ENCODE peak calls at places on chromosomes 1 and 21, in nine cellular contexts. Y is bronchial epithelial cell, W is IMR-90, X is mucosa of descending colon, B is adrenal gland, G is cardiac fibroblast, E is epithelial cell of esophagus, M is Panc1, V is choroid plexus epithelial cell. I is an unnamed sample.

GRCh38 chr1:157595356-157595755 is 2.5 kb downstream of the FCRL4 start:
- DNase-seq in Y (no peak), W (no peak), X (no peak), B (no peak), G (no peak), E (no peak), M (no peak), V (no peak), I (no peak)

GRCh38 chr1:21317035-21317689 is 26.9 kb upstream of the ECE1 start:
- DNase-seq in Y (no peak), W (peak; percentile 90), X (peak; percentile 79), B (peak; percentile 96), G (peak; percentile 84), E (no peak), M (no peak), V (peak; percentile 70), I (no peak)

GRCh38 chr1:32962248-32962896 is 2.2 kb downstream of the RNF19B start:
- DNase-seq in Y (no peak), W (peak; percentile 26), X (no peak), B (no peak), G (no peak), E (no peak), M (no peak), V (peak; percentile 45), I (no peak)

GRCh38 chr1:40258445-40258769 is 371 bp downstream of the ZMPSTE24 start:
- DNase-seq in Y (peak; percentile 17), W (peak; percentile 23), X (no peak), B (no peak), G (no peak), E (peak; percentile 24), M (no peak), V (peak; percentile 30), I (no peak)

GRCh38 chr1:35202048-35202719 is 9.2 kb upstream of the SFPQ start:
- DNase-seq in Y (peak; percentile 80), W (peak; percentile 82), X (no peak), B (peak; percentile 82), G (peak; percentile 90), E (peak; percentile 82), M (peak; percentile 78), V (peak; percentile 92), I (peak; percentile 79)

GRCh38 chr1:7703321-7704213 is 67.5 kb upstream of the VAMP3 start:
- DNase-seq in Y (no peak), W (no peak), X (no peak), B (no peak), G (no peak), E (no peak), M (no peak), V (no peak), I (no peak)

GRCh38 chr1:162087574-162087973 is 18.1 kb downstream of the NOS1AP start:
- DNase-seq in Y (no peak), W (no peak), X (no peak), B (no peak), G (no peak), E (no peak), M (no peak), V (no peak), I (no peak)

GRCh38 chr21:34989337-34990151 is 59.6 kb downstream of the RUNX1 start:
- DNase-seq in Y (no peak), W (no peak), X (no peak), B (no peak), G (peak; percentile 20), E (no peak), M (no peak), V (peak; percentile 32), I (no peak)

GRCh38 chr1:203650012-203650836 is 23.6 kb downstream of the ATP2B4 start:
- DNase-seq in Y (peak; percentile 89), W (peak; percentile 74), X (peak; percentile 83), B (peak; percentile 90), G (no peak), E (peak; percentile 97), M (no peak), V (peak; percentile 64), I (no peak)

GRCh38 chr1:88803444-88803843 is 87.9 kb downstream of the GTF2B start:
- DNase-seq in Y (no peak), W (no peak), X (no peak), B (no peak), G (no peak), E (no peak), M (no peak), V (no peak), I (no peak)

GRCh38 chr1:196400478-196401453 is 207.5 kb downstream of the KCNT2 start:
- DNase-seq in Y (peak; percentile 80), W (peak; percentile 42), X (no peak), B (peak; percentile 10), G (peak; percentile 86), E (peak; percentile 76), M (no peak), V (peak; percentile 98), I (no peak)

GRCh38 chr1:12029720-12030339 is 10.5 kb downstream of the MIIP start:
- DNase-seq in Y (no peak), W (no peak), X (no peak), B (no peak), G (no peak), E (no peak), M (no peak), V (no peak), I (no peak)
- TF ChIP-seq CTCF in Y (no peak), W (no peak), X (no peak), B (no peak), G (no peak), E (no peak), M (no peak), V (no peak), I (no peak)

GRCh38 chr1:2405588-2406295 is 6.6 kb downstream of the PEX10 start:
- DNase-seq in Y (no peak), W (peak; percentile 45), X (no peak), B (no peak), G (peak; percentile 42), E (no peak), M (no peak), V (peak; percentile 34), I (no peak)

GRCh38 chr1:2404890-2405511 is 7.4 kb downstream of the PEX10 start:
- DNase-seq in Y (no peak), W (peak; percentile 31), X (no peak), B (peak; percentile 90), G (peak; percentile 41), E (no peak), M (no peak), V (peak; percentile 21), I (no peak)

GRCh38 chr1:2407166-2407990 is 5.0 kb downstream of the PEX10 start:
- DNase-seq in Y (no peak), W (no peak), X (no peak), B (peak; percentile 41), G (no peak), E (no peak), M (no peak), V (no peak), I (no peak)

GRCh38 chr1:2407991-2408275 is 4.4 kb downstream of the PEX10 start:
- DNase-seq in Y (no peak), W (no peak), X (no peak), B (no peak), G (no peak), E (no peak), M (no peak), V (no peak), I (no peak)

GRCh38 chr1:2406451-2407041 is 5.8 kb downstream of the PEX10 start:
- DNase-seq in Y (no peak), W (no peak), X (no peak), B (no peak), G (no peak), E (no peak), M (no peak), V (no peak), I (no peak)
- TF ChIP-seq CTCF in Y (peak; percentile 5), W (no peak), X (no peak), B (no peak), G (no peak), E (no peak), M (no peak), V (peak; percentile 26), I (peak; percentile 28)

GRCh38 chr21:42498012-42498411 is 2.0 kb upstream of the RSPH1 start:
- DNase-seq in Y (no peak), W (no peak), X (no peak), B (no peak), G (no peak), E (no peak), M (no peak), V (no peak), I (no peak)

GRCh38 chr21:42496839-42497202 is 797 bp upstream of the RSPH1 start:
- DNase-seq in Y (no peak), W (no peak), X (no peak), B (peak; percentile 31), G (no peak), E (no peak), M (no peak), V (peak; percentile 13), I (no peak)

GRCh38 chr21:42496120-42496838 is at the start of gene RSPH1:
- DNase-seq in Y (peak; percentile 94), W (peak; percentile 95), X (peak; percentile 100), B (peak; percentile 100), G (peak; percentile 98), E (peak; percentile 99), M (peak; percentile 91), V (peak; percentile 98), I (peak; percentile 95)

GRCh38 chr21:42495027-42495426 is 997 bp downstream of the RSPH1 start:
- DNase-seq in Y (no peak), W (no peak), X (no peak), B (no peak), G (no peak), E (no peak), M (no peak), V (no peak), I (no peak)

GRCh38 chr21:42495765-42496119 is 282 bp downstream of the RSPH1 start:
- DNase-seq in Y (peak; percentile 24), W (peak; percentile 16), X (no peak), B (peak; percentile 41), G (no peak), E (peak; percentile 44), M (no peak), V (peak; percentile 22), I (no peak)
- TF ChIP-seq CTCF in Y (no peak), W (no peak), X (no peak), B (no peak), G (no peak), E (no peak), M (no peak), V (no peak), I (no peak)

DNA sequence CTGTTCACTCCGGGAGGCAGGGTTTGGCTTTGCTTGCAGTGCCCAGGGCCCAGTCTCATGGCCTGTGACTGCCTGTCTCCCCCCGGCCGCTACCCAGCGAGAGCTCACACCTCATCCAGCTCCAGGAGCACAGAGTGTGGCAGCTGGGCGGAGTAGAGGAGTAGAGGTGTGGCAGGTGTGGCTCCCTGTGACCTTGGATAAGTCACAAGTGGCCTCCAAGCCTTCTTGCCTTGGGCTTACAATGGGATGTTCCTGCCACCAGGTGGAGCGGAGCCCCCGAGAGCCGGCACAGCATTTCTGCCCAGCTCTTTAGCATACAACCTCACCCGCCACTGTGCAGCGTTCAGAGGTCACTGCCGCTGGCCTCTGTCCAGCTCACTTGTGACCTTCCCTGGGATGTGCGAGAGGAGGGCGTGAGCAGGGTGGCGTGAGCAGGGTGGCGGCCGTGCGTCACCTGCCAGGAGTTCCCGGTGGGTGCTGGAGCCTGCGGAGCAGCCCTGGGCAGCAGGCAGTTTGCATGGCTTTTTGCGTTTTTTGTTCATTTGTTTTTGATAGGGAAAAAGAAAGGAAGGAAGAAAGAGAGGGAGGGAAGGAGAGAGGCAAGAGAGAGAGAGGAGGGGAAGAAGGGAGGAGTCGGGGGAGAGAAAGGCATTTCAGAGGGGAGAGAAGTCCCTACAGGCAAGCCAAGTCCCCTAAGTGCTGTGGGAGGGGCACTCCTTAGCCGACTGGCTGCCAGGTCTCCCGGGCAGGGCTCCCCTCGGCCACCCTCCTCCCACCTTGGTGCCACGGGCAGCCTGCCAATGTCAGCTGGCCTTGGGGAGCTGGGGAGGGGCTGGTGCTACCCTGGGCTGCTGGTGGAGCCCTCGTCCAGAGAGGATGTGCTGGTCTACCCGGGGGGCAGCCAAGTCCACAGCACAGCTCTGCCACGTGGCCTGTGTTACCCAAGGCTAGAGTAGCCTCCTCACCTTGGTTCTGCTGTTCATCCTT is 42.6 kb downstream of the CRYAA start:
- DNase-seq in Y (no peak), W (no peak), X (peak; percentile 84), B (peak; percentile 88), G (no peak), E (no peak), M (no peak), V (no peak), I (peak; percentile 4)
- TF ChIP-seq CTCF in Y (no peak), W (peak; percentile 12), X (no peak), B (no peak), G (peak; percentile 7), E (no peak), M (no peak), V (peak; percentile 43), I (peak; percentile 38)